ENCODE peak calls at places on chromosomes 6 and 20, in seven cellular contexts. D, U, A, W, E, P and S are unnamed samples.

GRCh38 chr20:63345328-63346100 is 15.6 kb downstream of the CHRNA4 start:
- DNase-seq in E (no peak), W (no peak), U (peak; percentile 51), D (peak; percentile 64), A (no peak), P (no peak), S (peak; percentile 17)

GRCh38 chr6:125899726-125900182 is 56.8 kb upstream of the HINT3 start:
- DNase-seq in A (no peak), E (no peak), D (no peak), U (no peak), P (no peak), W (no peak), S (no peak)

GRCh38 chr6:75691012-75691411 is 58.0 kb upstream of the MYO6 start:
- DNase-seq in A (no peak), D (no peak), E (no peak), P (peak; percentile 13), U (no peak), W (no peak), S (no peak)

GRCh38 chr6:4935486-4935885 is 68.4 kb downstream of the RPP40 start:
- DNase-seq in P (no peak), W (no peak), U (no peak), D (no peak), E (no peak), A (no peak), S (no peak)

GRCh38 chr6:44685213-44685612 is 297.7 kb downstream of the CDC5L start:
- DNase-seq in A (no peak), W (no peak), E (no peak), P (no peak), D (no peak), U (no peak), S (no peak)

GRCh38 chr6:85679445-85680123 is 36.9 kb upstream of the SYNCRIP start:
- DNase-seq in W (no peak), U (no peak), E (no peak), D (no peak), P (peak; percentile 7), A (no peak), S (no peak)

GRCh38 chr6:20313086-20313485 is 88.6 kb upstream of the E2F3 start:
- DNase-seq in W (no peak), P (no peak), E (no peak), D (no peak), U (no peak), A (no peak), S (no peak)

GRCh38 chr6:53833147-53833546 is 38.3 kb downstream of the LRRC1 start:
- DNase-seq in U (no peak), E (no peak), W (no peak), A (no peak), P (no peak), D (no peak), S (no peak)

GRCh38 chr6:74735304-74735703 is 470.5 kb downstream of the COL12A1 start:
- DNase-seq in U (no peak), D (peak; percentile 9), E (no peak), A (no peak), W (no peak), P (peak; percentile 86), S (no peak)

GRCh38 chr6:122660296-122660695 is 50.1 kb downstream of the PKIB start:
- DNase-seq in D (no peak), U (no peak), E (no peak), P (no peak), A (no peak), W (no peak), S (no peak)

GRCh38 chr6:88165087-88165876 is 865 bp downstream of the CNR1 start:
- DNase-seq in P (no peak), U (no peak), W (no peak), D (no peak), E (no peak), A (no peak), S (no peak)

GRCh38 chr20:45352729-45353128 is 4.5 kb upstream of the SDC4 start:
- DNase-seq in A (no peak), D (no peak), W (no peak), P (no peak), U (no peak), E (no peak), S (no peak)

GRCh38 chr20:37295001-37295400 is 5.5 kb downstream of the MANBAL start:
- DNase-seq in W (no peak), P (peak; percentile 98), A (no peak), D (no peak), E (no peak), U (no peak), S (no peak)

GRCh38 chr6:45377041-45377554 is 636 bp downstream of the SUPT3H start:
- DNase-seq in E (no peak), A (no peak), W (no peak), U (no peak), D (no peak), P (no peak), S (no peak)